ENCODE peak calls at places on chromosomes 5 and 9, in four cellular contexts. S is foreskin keratinocyte, Q is heart left ventricle, K is left cardiac atrium. N is an unnamed sample.

GRCh38 chr5:88707216-88707965 is 175.6 kb downstream of the MEF2C start:
- ATAC-seq in K (no peak), S (no peak), Q (no peak), N (no peak)

GRCh38 chr5:31131381-31131811 is 62.1 kb upstream of the CDH6 start:
- ATAC-seq in Q (no peak), K (no peak), S (no peak), N (no peak)

GRCh38 chr5:155082401-155082800 is 68.8 kb downstream of the KIF4B start:
- ATAC-seq in S (peak), Q (no peak), K (no peak), N (no peak)

GRCh38 chr5:1137567-1138444 is 25.9 kb upstream of the SLC12A7 start:
- ATAC-seq in Q (no peak), S (peak), K (peak), N (peak)

GRCh38 chr9:68872026-68872501 is 141.8 kb downstream of the PRKACG start:
- ATAC-seq in K (peak), Q (peak), S (no peak), N (no peak)

GRCh38 chr5:81234801-81235200 is 1.7 kb downstream of the CKMT2 start:
- ATAC-seq in S (no peak), K (peak), Q (peak), N (no peak)

GRCh38 chr9:29220852-29221251 is 1647.6 kb upstream of the C9orf72 start:
- ATAC-seq in K (no peak), S (no peak), Q (no peak), N (no peak)

GRCh38 chr9:75170898-75171360 is 82.6 kb downstream of the OSTF1 start:
- ATAC-seq in Q (no peak), S (peak), K (no peak), N (no peak)

GRCh38 chr5:490116-491094 is 33.8 kb downstream of the SLC9A3 start:
- ATAC-seq in Q (no peak), K (no peak), S (no peak), N (no peak)

GRCh38 chr9:488448-488847 is 273.8 kb downstream of the DOCK8 start:
- ATAC-seq in K (no peak), S (no peak), Q (no peak), N (no peak)

GRCh38 chr9:114281421-114282103 is 41.3 kb upstream of the ORM1 start:
- ATAC-seq in K (peak), Q (peak), S (no peak), N (no peak)

GRCh38 chr9:132383462-132383883 is 23.2 kb downstream of the TTF1 start:
- ATAC-seq in K (no peak), S (no peak), Q (no peak), N (no peak)

GRCh38 chr5:43993634-43994395 is 390.8 kb downstream of the NNT start:
- ATAC-seq in K (peak), Q (no peak), S (no peak), N (no peak)

GRCh38 chr5:14120176-14120575 is 23.0 kb upstream of the TRIO start:
- ATAC-seq in S (no peak), Q (peak), K (no peak), N (no peak)

GRCh38 chr9:100990605-100991381 is 37.7 kb upstream of the PLPPR1 start:
- ATAC-seq in K (no peak), Q (no peak), S (no peak), N (no peak)

GRCh38 chr9:86246752-86247161 is 12.7 kb downstream of the C9orf153 start:
- ATAC-seq in S (no peak), Q (peak), K (peak), N (no peak)

GRCh38 chr5:53368516-53368915 is 111.9 kb upstream of the FST start:
- ATAC-seq in Q (no peak), S (no peak), K (no peak), N (no peak)

GRCh38 chr5:34914671-34915138 is 599 bp downstream of the RAD1 start:
- ATAC-seq in Q (peak), S (peak), K (peak), N (no peak)

GRCh38 chr9:89929721-89930480 is 325.1 kb downstream of the GADD45G start:
- ATAC-seq in Q (peak), K (peak), S (peak), N (peak)

GRCh38 chr5:147639303-147639702 is 129.4 kb upstream of the DPYSL3 start:
- ATAC-seq in Q (no peak), K (no peak), S (no peak), N (no peak)

GRCh38 chr5:161314033-161314432 is 232.5 kb downstream of the GABRB2 start:
- ATAC-seq in K (no peak), S (no peak), Q (no peak), N (no peak)

GRCh38 chr9:37922391-37923120 is 18.6 kb upstream of the SLC25A51 start:
- ATAC-seq in K (peak), Q (peak), S (peak), N (no peak)

GRCh38 chr9:6646028-6646636 is 603 bp upstream of the GLDC start:
- ATAC-seq in S (no peak), K (no peak), Q (no peak), N (no peak)

GRCh38 chr5:35785601-35786085 is 71.0 kb upstream of the IL7R start:
- ATAC-seq in K (no peak), Q (no peak), S (no peak), N (no peak)

GRCh38 chr9:107734231-107735014 is 244.9 kb upstream of the KLF4 start:
- ATAC-seq in K (peak), S (no peak), Q (peak), N (no peak)

GRCh38 chr5:35908814-35909213 is 29.6 kb downstream of the CAPSL start:
- ATAC-seq in S (no peak), K (no peak), Q (no peak), N (no peak)

GRCh38 chr9:128145536-128145935 is 3.7 kb upstream of the LCN2 start:
- ATAC-seq in Q (no peak), S (peak), K (no peak), N (no peak)

GRCh38 chr9:81776390-81776789 is 87.0 kb upstream of the TLE1 start:
- ATAC-seq in K (no peak), S (no peak), Q (no peak), N (no peak)

GRCh38 chr9:4137234-4137633 is 162.6 kb downstream of the GLIS3 start:
- ATAC-seq in S (peak), Q (peak), K (no peak), N (peak)

GRCh38 chr5:59206132-59206581 is 623.3 kb downstream of the RAB3C start:
- ATAC-seq in S (peak), K (peak), Q (peak), N (peak)

GRCh38 chr9:127720865-127721227 is 5.0 kb downstream of the TTC16 start:
- ATAC-seq in Q (no peak), K (no peak), S (no peak), N (no peak)

GRCh38 chr9:122190597-122191381 is 31.1 kb downstream of the MORN5 start:
- ATAC-seq in S (peak), K (no peak), Q (no peak), N (no peak)

GRCh38 chr5:82422751-82423181 is 144.6 kb upstream of the RPS23 start:
- ATAC-seq in K (peak), S (no peak), Q (peak), N (peak)

N was measured in gastroesophageal sphincter.